ENCODE peak calls at places on chromosomes 6 and 20, in four cellular contexts. I is WERI-Rb-1; K is stomach; U is CD4-positive, alpha-beta T cell. E is an unnamed sample.

GRCh38 chr6:169800668-169801395 is 49.4 kb downstream of the ERMARD start:
- DNase-seq in U (no peak), K (peak), I (no peak), E (no peak)

GRCh38 chr6:24448828-24449525 is 40.4 kb downstream of the GPLD1 start:
- DNase-seq in I (no peak), K (no peak), U (no peak), E (no peak)

GRCh38 chr20:64103871-64104666 is 3.3 kb downstream of the NPBWR2 start:
- DNase-seq in I (no peak), U (no peak), K (no peak), E (no peak)

GRCh38 chr6:109143191-109143590 is 47.9 kb downstream of the CEP57L1 start:
- DNase-seq in I (no peak), U (no peak), K (no peak), E (no peak)

GRCh38 chr6:30325150-30325872 is 1.4 kb upstream of the TRIM39 start:
- DNase-seq in I (peak), U (peak), K (peak), E (peak)

GRCh38 chr6:65531545-65531944 is 175.5 kb downstream of the EYS start:
- DNase-seq in U (no peak), K (no peak), I (no peak), E (no peak)

GRCh38 chr6:155344341-155345006 is 30.2 kb upstream of the TFB1M start:
- DNase-seq in U (no peak), K (no peak), I (no peak), E (no peak)

GRCh38 chr6:110337481-110337880 is 20.7 kb downstream of the METTL24 start:
- DNase-seq in U (no peak), I (no peak), K (no peak), E (no peak)

GRCh38 chr20:60250251-60250650 is 292.0 kb downstream of the CDH26 start:
- DNase-seq in I (no peak), K (no peak), U (no peak), E (no peak)

GRCh38 chr6:116557863-116558262 is 4.3 kb downstream of the CALHM4 start:
- DNase-seq in I (no peak), K (no peak), U (no peak), E (no peak)

GRCh38 chr6:7691021-7691420 is 34.9 kb upstream of the BMP6 start:
- DNase-seq in K (no peak), I (no peak), U (no peak), E (no peak)

GRCh38 chr6:41288025-41288777 is 1.7 kb upstream of the TREM1 start:
- DNase-seq in I (no peak), U (no peak), K (no peak), E (no peak)

GRCh38 chr6:15582499-15582898 is 80.3 kb downstream of the DTNBP1 start:
- DNase-seq in U (no peak), I (no peak), K (no peak), E (no peak)

GRCh38 chr6:15577550-15578171 is 85.2 kb downstream of the DTNBP1 start:
- DNase-seq in I (no peak), K (no peak), U (no peak), E (no peak)

GRCh38 chr6:15577106-15577505 is 85.7 kb downstream of the DTNBP1 start:
- DNase-seq in K (no peak), I (no peak), U (no peak), E (no peak)

GRCh38 chr6:15575357-15576037 is 87.3 kb downstream of the DTNBP1 start:
- DNase-seq in K (no peak), U (no peak), I (no peak), E (no peak)

DNA sequence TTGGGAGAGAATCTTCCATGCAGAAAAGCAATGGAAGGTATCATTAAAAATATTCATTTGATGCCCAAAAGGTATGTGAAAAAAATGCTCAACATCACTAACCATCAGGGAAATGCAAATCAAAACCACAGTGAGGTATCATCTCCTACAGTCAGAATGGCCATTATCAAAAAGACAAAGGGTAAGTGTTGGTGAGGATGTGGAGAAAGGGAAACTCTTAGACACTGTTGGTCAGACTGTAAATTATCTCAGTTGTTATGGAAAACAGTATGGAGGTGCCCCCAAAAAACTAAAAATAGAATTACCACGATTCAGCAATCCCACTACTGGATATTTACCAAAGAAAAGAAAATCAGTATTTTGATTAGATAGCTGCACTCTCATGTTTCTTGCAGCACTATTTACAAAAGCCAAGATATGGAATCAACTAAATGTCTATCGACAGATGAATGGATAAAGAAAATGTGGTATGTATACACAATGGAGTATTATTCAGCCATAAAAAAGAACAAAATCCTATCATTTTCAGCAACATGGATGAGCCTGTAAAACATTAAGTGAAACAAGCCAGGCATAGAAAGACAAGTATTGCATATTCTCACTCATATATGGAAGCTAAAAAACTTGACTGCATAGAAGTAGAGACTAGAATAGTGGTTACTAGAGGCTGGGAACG is 84.0 kb downstream of the DTNBP1 start:
- DNase-seq in U (no peak), K (no peak), I (no peak), E (no peak)
- TF ChIP-seq CTCF in U (no peak), K (no peak), I (no peak), E (no peak)

GRCh38 chr6:133764011-133764812 is 124.7 kb upstream of the TCF21 start:
- DNase-seq in K (no peak), U (no peak), I (no peak), E (no peak)
- H3K27ac ChIP-seq in K (peak), U (no peak), I (no peak), E (no peak)

GRCh38 chr6:5390177-5390576 is 128.9 kb downstream of the FARS2 start:
- DNase-seq in I (no peak), U (no peak), K (no peak), E (no peak)

GRCh38 chr6:5384276-5384675 is 123.0 kb downstream of the FARS2 start:
- DNase-seq in I (no peak), K (no peak), U (no peak), E (no peak)

GRCh38 chr6:5389086-5389745 is 127.9 kb downstream of the FARS2 start:
- DNase-seq in K (no peak), I (no peak), U (no peak), E (no peak)

GRCh38 chr6:5394280-5394679 is 133.0 kb downstream of the FARS2 start:
- DNase-seq in U (no peak), I (no peak), K (no peak), E (no peak)

GRCh38 chr6:5388319-5388718 is 127.0 kb downstream of the FARS2 start:
- DNase-seq in U (no peak), I (no peak), K (no peak), E (no peak)
- TF ChIP-seq CTCF in U (no peak), I (no peak), K (no peak), E (no peak)

DNA sequence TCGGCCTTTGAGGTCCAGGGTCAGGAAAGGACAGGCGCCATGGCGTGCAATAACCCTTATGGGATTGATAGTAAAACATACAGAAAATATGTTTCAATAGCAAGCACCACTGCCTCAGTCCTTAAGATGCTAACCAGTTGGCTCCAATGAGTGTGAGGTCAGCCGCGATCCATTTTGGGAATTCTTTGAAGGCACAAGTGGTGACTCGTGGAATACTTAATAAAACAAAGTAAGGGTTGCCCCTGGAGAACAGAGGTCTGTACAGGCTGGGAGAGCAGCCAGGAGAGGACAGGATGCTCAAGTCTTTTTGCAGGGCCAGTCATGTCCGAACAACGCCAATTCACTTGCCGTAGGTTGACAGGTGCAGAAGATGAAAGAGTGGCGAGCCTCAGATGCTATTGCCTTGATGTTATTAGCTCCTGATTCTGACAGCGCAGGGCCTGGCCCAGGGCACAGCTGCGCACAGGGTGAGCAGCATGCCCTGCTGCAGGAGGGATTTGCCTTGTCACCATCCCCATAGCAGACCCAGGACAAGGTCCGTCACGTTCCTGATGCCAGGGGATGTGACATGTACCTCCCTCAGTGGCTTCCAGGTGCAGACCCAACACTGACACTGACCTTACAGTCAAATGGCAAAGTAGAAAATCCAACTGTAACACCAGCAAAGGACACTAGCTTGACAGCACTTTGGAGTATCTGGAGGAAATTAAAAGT is 21.8 kb downstream of the SYNDIG1 start:
- DNase-seq in I (no peak), K (no peak), U (no peak), E (no peak)
- H3K27ac ChIP-seq in I (no peak), K (no peak), U (no peak), E (no peak)

DNA sequence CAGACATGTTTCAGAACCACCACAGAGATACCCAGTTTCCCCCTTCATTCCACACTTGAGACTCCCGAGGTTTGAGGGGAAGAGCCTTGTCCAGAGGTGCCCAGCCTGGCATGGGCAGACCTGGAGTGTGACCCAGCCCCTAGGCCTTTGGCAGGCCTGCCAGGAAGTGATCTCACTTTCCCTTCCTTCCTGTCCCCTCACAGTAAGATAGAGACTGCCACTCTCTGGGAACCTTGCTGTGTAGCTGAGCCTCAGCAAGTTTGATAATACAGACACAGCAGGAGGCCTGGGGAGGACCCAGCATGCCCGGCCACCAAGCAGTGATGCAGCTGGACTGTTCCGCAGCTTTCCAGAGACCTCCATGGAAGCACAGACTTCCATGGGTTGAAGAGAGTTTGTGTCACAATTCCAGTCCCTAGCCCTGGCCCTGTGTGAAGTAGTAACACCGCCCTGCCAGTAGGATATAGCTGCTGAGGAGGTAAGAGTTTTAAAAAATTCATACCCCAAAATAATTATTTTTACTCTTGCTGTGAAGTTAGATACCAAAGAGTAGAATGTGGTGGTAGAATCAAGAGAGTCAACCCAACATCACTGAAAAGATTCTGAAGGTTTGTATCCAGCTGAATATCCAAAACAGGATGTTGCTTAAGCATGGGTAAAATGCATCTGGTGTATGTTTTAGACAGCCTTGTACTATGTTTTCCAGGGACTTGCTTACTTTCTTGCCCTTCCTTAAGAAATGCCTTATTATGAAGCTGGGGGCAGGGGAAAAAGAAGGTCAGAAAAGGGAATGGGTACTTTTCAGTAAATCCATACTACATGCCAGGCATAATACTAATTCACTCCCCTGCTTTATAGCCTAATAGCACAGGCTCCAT is 16.3 kb downstream of the PKIG start:
- DNase-seq in U (no peak), I (no peak), K (no peak), E (peak)
- TF ChIP-seq CTCF in U (no peak), I (no peak), K (no peak), E (peak)

E was measured in neural progenitor cell.